ENCODE peak calls at places on chromosomes 1 and 21, in nine cellular contexts. L is naive B cell; T is T-helper 2 cell; S is BJ; A is psoas muscle; F is activated naive CD8-positive, alpha-beta T cell treated with anti-CD3 and anti-CD28 coated beads, Interleukin-2, amount 50 U/mL, for 16 hours; E is lower lobe of right lung; D is effector CD4-positive, alpha-beta T cell; Y is tibial nerve. C is an unnamed sample.

GRCh38 chr1:109726007-109726406 is 14.0 kb downstream of the GSTM5 start:
- DNase-seq in L (no peak), S (no peak), D (no peak), F (no peak), E (no peak), Y (no peak), T (no peak), A (no peak), C (no peak)

GRCh38 chr1:211829343-211830054 is 1.1 kb downstream of the LPGAT1 start:
- DNase-seq in F (no peak), D (no peak), A (peak), E (no peak), T (no peak), S (no peak), L (peak), Y (no peak), C (no peak)

GRCh38 chr1:201362906-201363305 is 14.6 kb downstream of the TNNT2 start:
- DNase-seq in Y (no peak), E (peak), T (no peak), L (no peak), F (no peak), A (no peak), S (no peak), D (no peak), C (no peak)

GRCh38 chr1:67524143-67525052 is 94.2 kb upstream of the SERBP1 start:
- DNase-seq in S (no peak), Y (no peak), L (no peak), T (no peak), E (no peak), F (no peak), A (no peak), D (no peak), C (no peak)

GRCh38 chr1:200414657-200415056 is 4.8 kb upstream of the ZNF281 start:
- DNase-seq in F (no peak), T (no peak), E (no peak), Y (no peak), D (no peak), A (no peak), L (no peak), S (no peak), C (no peak)

GRCh38 chr1:69585666-69586065 is 17.9 kb downstream of the LRRC7 start:
- DNase-seq in T (no peak), F (no peak), L (no peak), S (no peak), D (no peak), A (no peak), Y (no peak), E (no peak), C (no peak)

GRCh38 chr1:79040424-79041089 is 34.0 kb upstream of the ADGRL4 start:
- DNase-seq in A (no peak), Y (no peak), S (no peak), T (no peak), L (no peak), E (no peak), D (no peak), F (no peak), C (no peak)

GRCh38 chr21:45413922-45414321 is 9.0 kb downstream of the COL18A1 start:
- DNase-seq in S (no peak), D (no peak), F (no peak), Y (no peak), E (peak), L (no peak), T (no peak), A (peak), C (no peak)

GRCh38 chr1:20588634-20589225 is at the start of gene CDA:
- DNase-seq in D (no peak), S (no peak), L (no peak), Y (no peak), A (peak), E (peak), F (no peak), T (no peak), C (no peak)

GRCh38 chr1:177884499-177885021 is 85.3 kb downstream of the SEC16B start:
- DNase-seq in F (no peak), S (no peak), L (no peak), A (no peak), D (no peak), E (no peak), Y (no peak), T (no peak), C (no peak)

C was measured in brain microvascular endothelial cell.